ENCODE peak calls at places on chromosomes 13 and 19, in five cellular contexts. One of them, this sample, is unnamed.

GRCh38 chr13:34943675-34944634 is 1.9 kb downstream of the NBEA start:
- DNase-seq in foreskin keratinocyte: no peak
- DNase-seq in bronchial epithelial cell: no peak
- DNase-seq in pancreas: no peak
- DNase-seq in nephron progenitor cell: no peak
- DNase-seq in this sample: no peak

GRCh38 chr13:79492313-79492798 is 11.4 kb downstream of the NDFIP2 start:
- DNase-seq in nephron progenitor cell: no peak
- DNase-seq in foreskin keratinocyte: peak; percentile 77
- DNase-seq in bronchial epithelial cell: peak; percentile 62
- DNase-seq in pancreas: no peak
- DNase-seq in this sample: no peak

GRCh38 chr19:49875801-49876421 is 1.2 kb downstream of the AKT1S1 start:
- DNase-seq in nephron progenitor cell: peak; percentile 75
- DNase-seq in pancreas: peak; percentile 79
- DNase-seq in foreskin keratinocyte: no peak
- DNase-seq in bronchial epithelial cell: no peak
- DNase-seq in this sample: peak; percentile 58

GRCh38 chr13:40345149-40345514 is 321.3 kb downstream of the FOXO1 start:
- DNase-seq in nephron progenitor cell: no peak
- DNase-seq in foreskin keratinocyte: no peak
- DNase-seq in bronchial epithelial cell: no peak
- DNase-seq in pancreas: no peak
- DNase-seq in this sample: no peak

GRCh38 chr19:39263912-39264305 is 4.3 kb upstream of the IFNL2 start:
- DNase-seq in bronchial epithelial cell: no peak
- DNase-seq in nephron progenitor cell: no peak
- DNase-seq in pancreas: peak; percentile 56
- DNase-seq in foreskin keratinocyte: no peak
- DNase-seq in this sample: no peak

GRCh38 chr19:38307076-38307475 is 3.0 kb downstream of the C19orf33 start:
- DNase-seq in nephron progenitor cell: no peak
- DNase-seq in foreskin keratinocyte: no peak
- DNase-seq in pancreas: no peak
- DNase-seq in bronchial epithelial cell: no peak
- DNase-seq in this sample: no peak

GRCh38 chr13:33494596-33495214 is 209.2 kb upstream of the STARD13 start:
- DNase-seq in bronchial epithelial cell: peak; percentile 91
- DNase-seq in nephron progenitor cell: no peak
- DNase-seq in pancreas: no peak
- DNase-seq in foreskin keratinocyte: peak; percentile 83
- DNase-seq in this sample: peak; percentile 52

GRCh38 chr13:107067381-107067780 is 499.4 kb upstream of the ARGLU1 start:
- DNase-seq in bronchial epithelial cell: no peak
- DNase-seq in nephron progenitor cell: no peak
- DNase-seq in foreskin keratinocyte: no peak
- DNase-seq in pancreas: no peak
- DNase-seq in this sample: no peak

GRCh38 chr13:99605417-99606321 is 104.4 kb downstream of the TM9SF2 start:
- DNase-seq in bronchial epithelial cell: peak; percentile 49
- DNase-seq in nephron progenitor cell: peak; percentile 29
- DNase-seq in foreskin keratinocyte: peak; percentile 54
- DNase-seq in pancreas: peak; percentile 75
- DNase-seq in this sample: peak; percentile 46

GRCh38 chr19:44260343-44260681 is 626 bp downstream of the ZNF233 start:
- DNase-seq in bronchial epithelial cell: no peak
- DNase-seq in nephron progenitor cell: no peak
- DNase-seq in pancreas: no peak
- DNase-seq in foreskin keratinocyte: no peak
- DNase-seq in this sample: no peak

GRCh38 chr19:41217741-41218140 is 1.3 kb upstream of the AXL start:
- DNase-seq in pancreas: no peak
- DNase-seq in bronchial epithelial cell: no peak
- DNase-seq in foreskin keratinocyte: no peak
- DNase-seq in nephron progenitor cell: no peak
- DNase-seq in this sample: no peak

GRCh38 chr13:44117351-44117750 is 237.6 kb downstream of the LACC1 start:
- DNase-seq in pancreas: no peak
- DNase-seq in nephron progenitor cell: no peak
- DNase-seq in bronchial epithelial cell: no peak
- DNase-seq in foreskin keratinocyte: no peak
- DNase-seq in this sample: no peak

GRCh38 chr13:78398743-78399410 is 204.5 kb downstream of the POU4F1 start:
- DNase-seq in foreskin keratinocyte: no peak
- DNase-seq in bronchial epithelial cell: no peak
- DNase-seq in pancreas: no peak
- DNase-seq in nephron progenitor cell: no peak
- DNase-seq in this sample: no peak

GRCh38 chr13:66409542-66409941 is 820.6 kb downstream of the PCDH9 start:
- DNase-seq in pancreas: no peak
- DNase-seq in foreskin keratinocyte: no peak
- DNase-seq in nephron progenitor cell: no peak
- DNase-seq in bronchial epithelial cell: no peak
- DNase-seq in this sample: no peak

GRCh38 chr13:80654638-80655249 is 313.8 kb upstream of the SPRY2 start:
- DNase-seq in nephron progenitor cell: no peak
- DNase-seq in pancreas: peak; percentile 65
- DNase-seq in bronchial epithelial cell: no peak
- DNase-seq in foreskin keratinocyte: peak; percentile 7
- DNase-seq in this sample: no peak

GRCh38 chr19:6276447-6276846 is 3.3 kb downstream of the MLLT1 start:
- DNase-seq in nephron progenitor cell: no peak
- DNase-seq in foreskin keratinocyte: no peak
- DNase-seq in pancreas: no peak
- DNase-seq in bronchial epithelial cell: no peak
- DNase-seq in this sample: no peak

GRCh38 chr13:30037766-30038165 is 187.3 kb upstream of the UBL3 start:
- DNase-seq in nephron progenitor cell: no peak
- DNase-seq in bronchial epithelial cell: no peak
- DNase-seq in foreskin keratinocyte: no peak
- DNase-seq in pancreas: no peak
- DNase-seq in this sample: no peak

GRCh38 chr19:37907735-37908066 is 693 bp downstream of the SIPA1L3 start:
- DNase-seq in nephron progenitor cell: no peak
- DNase-seq in foreskin keratinocyte: no peak
- DNase-seq in bronchial epithelial cell: no peak
- DNase-seq in pancreas: no peak
- DNase-seq in this sample: no peak

GRCh38 chr19:22623841-22624221 is 10.3 kb upstream of the ZNF492 start:
- DNase-seq in nephron progenitor cell: no peak
- DNase-seq in foreskin keratinocyte: no peak
- DNase-seq in bronchial epithelial cell: no peak
- DNase-seq in pancreas: no peak
- DNase-seq in this sample: no peak

GRCh38 chr19:52086481-52086880 is 9.1 kb downstream of the ZNF841 start:
- DNase-seq in foreskin keratinocyte: peak; percentile 25
- DNase-seq in bronchial epithelial cell: peak; percentile 79
- DNase-seq in nephron progenitor cell: no peak
- DNase-seq in pancreas: no peak
- DNase-seq in this sample: no peak

GRCh38 chr19:1026189-1027019 is at the start of gene CNN2:
- DNase-seq in pancreas: peak; percentile 89
- DNase-seq in bronchial epithelial cell: peak; percentile 38
- DNase-seq in nephron progenitor cell: peak; percentile 88
- DNase-seq in foreskin keratinocyte: peak; percentile 60
- DNase-seq in this sample: peak; percentile 84

GRCh38 chr19:45147835-45148676 is 12.7 kb downstream of the NKPD1 start:
- DNase-seq in bronchial epithelial cell: no peak
- DNase-seq in nephron progenitor cell: no peak
- DNase-seq in pancreas: no peak
- DNase-seq in foreskin keratinocyte: no peak
- DNase-seq in this sample: no peak

GRCh38 chr13:71634605-71635443 is 232.2 kb downstream of the DACH1 start:
- DNase-seq in bronchial epithelial cell: no peak
- DNase-seq in pancreas: no peak
- DNase-seq in nephron progenitor cell: no peak
- DNase-seq in foreskin keratinocyte: no peak
- DNase-seq in this sample: no peak
- TF ChIP-seq CTCF in bronchial epithelial cell: no peak
- TF ChIP-seq CTCF in pancreas: no peak
- TF ChIP-seq CTCF in nephron progenitor cell: no peak
- TF ChIP-seq CTCF in foreskin keratinocyte: no peak
- TF ChIP-seq CTCF in this sample: no peak

DNA sequence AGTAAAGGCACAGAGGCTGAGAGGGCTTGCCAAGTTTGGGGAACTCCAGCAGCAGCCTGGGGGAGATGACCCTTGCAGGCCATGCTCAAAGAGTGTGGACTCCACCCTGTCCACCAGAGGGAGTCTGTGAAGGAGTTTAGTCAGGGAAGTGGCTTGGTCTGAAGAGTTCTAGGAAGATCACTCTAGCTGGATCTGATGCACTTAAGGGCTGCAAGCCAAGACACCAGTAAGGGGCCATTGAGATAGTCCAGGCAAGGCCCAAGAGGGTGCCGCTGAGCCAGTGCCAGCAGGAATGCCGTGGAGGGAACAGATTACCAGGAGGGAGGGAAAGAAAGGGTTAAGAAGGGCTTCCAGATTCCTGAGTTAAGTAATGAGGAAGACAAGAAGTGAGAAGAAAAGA is 68.7 kb downstream of the ZAR1L start:
- DNase-seq in pancreas: no peak
- DNase-seq in foreskin keratinocyte: peak; percentile 45
- DNase-seq in bronchial epithelial cell: peak; percentile 60
- DNase-seq in nephron progenitor cell: peak; percentile 62
- DNase-seq in this sample: peak; percentile 77
- TF ChIP-seq CTCF in pancreas: peak; percentile 59
- TF ChIP-seq CTCF in foreskin keratinocyte: peak; percentile 66
- TF ChIP-seq CTCF in bronchial epithelial cell: peak; percentile 90
- TF ChIP-seq CTCF in nephron progenitor cell: peak; percentile 66
- TF ChIP-seq CTCF in this sample: peak; percentile 87

GRCh38 chr19:56108447-56109195 is 12.5 kb downstream of the ZNF787 start:
- DNase-seq in nephron progenitor cell: no peak
- DNase-seq in pancreas: peak; percentile 69
- DNase-seq in foreskin keratinocyte: no peak
- DNase-seq in bronchial epithelial cell: no peak
- DNase-seq in this sample: no peak
- TF ChIP-seq CTCF in nephron progenitor cell: no peak
- TF ChIP-seq CTCF in pancreas: no peak
- TF ChIP-seq CTCF in foreskin keratinocyte: no peak
- TF ChIP-seq CTCF in bronchial epithelial cell: no peak
- TF ChIP-seq CTCF in this sample: no peak

GRCh38 chr19:2957160-2957559 is 12.4 kb upstream of the ZNF77 start:
- DNase-seq in nephron progenitor cell: no peak
- DNase-seq in foreskin keratinocyte: no peak
- DNase-seq in bronchial epithelial cell: no peak
- DNase-seq in pancreas: no peak
- DNase-seq in this sample: no peak

GRCh38 chr19:2950286-2951124 is 5.7 kb upstream of the ZNF77 start:
- DNase-seq in bronchial epithelial cell: peak; percentile 98
- DNase-seq in nephron progenitor cell: peak; percentile 100
- DNase-seq in foreskin keratinocyte: peak; percentile 97
- DNase-seq in pancreas: peak; percentile 100
- DNase-seq in this sample: peak; percentile 100

GRCh38 chr19:2949939-2950285 is 5.1 kb upstream of the ZNF77 start:
- DNase-seq in foreskin keratinocyte: no peak
- DNase-seq in pancreas: no peak
- DNase-seq in nephron progenitor cell: peak; percentile 18
- DNase-seq in bronchial epithelial cell: peak; percentile 21
- DNase-seq in this sample: peak; percentile 82

DNA sequence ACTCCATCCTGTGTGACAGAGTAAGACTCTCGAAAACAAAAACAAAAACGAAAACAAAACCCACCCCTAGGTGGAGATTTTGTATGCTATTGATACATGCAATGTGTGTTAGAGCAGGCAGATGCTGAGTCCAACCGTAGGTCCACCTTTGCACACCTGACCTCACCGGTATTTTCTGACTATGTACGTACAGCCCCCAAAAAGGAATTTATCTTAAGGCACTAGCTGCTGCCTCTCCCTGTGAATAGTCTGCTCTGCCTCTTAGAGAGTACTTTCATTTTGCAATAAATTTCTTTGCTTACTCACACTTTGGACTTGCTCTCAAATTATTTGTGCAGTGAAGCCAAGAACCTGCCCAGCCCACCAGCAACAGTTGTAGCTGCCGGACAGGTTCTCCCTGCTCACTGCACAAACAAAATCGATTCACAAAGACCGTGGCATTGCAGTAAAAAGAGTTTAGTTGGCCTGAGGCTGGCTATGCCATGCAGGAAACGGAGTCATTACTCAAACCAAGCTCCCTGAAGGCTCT is 8.2 kb upstream of the ZNF77 start:
- DNase-seq in foreskin keratinocyte: peak; percentile 76
- DNase-seq in pancreas: no peak
- DNase-seq in bronchial epithelial cell: peak; percentile 91
- DNase-seq in nephron progenitor cell: no peak
- DNase-seq in this sample: no peak
- TF ChIP-seq CTCF in foreskin keratinocyte: peak; percentile 31
- TF ChIP-seq CTCF in pancreas: no peak
- TF ChIP-seq CTCF in bronchial epithelial cell: peak; percentile 43
- TF ChIP-seq CTCF in nephron progenitor cell: no peak
- TF ChIP-seq CTCF in this sample: no peak

GRCh38 chr19:55830656-55831055 is 1.1 kb downstream of the NLRP11 start:
- DNase-seq in pancreas: no peak
- DNase-seq in bronchial epithelial cell: no peak
- DNase-seq in nephron progenitor cell: no peak
- DNase-seq in foreskin keratinocyte: no peak
- DNase-seq in this sample: no peak
- TF ChIP-seq CTCF in pancreas: no peak
- TF ChIP-seq CTCF in bronchial epithelial cell: no peak
- TF ChIP-seq CTCF in nephron progenitor cell: no peak
- TF ChIP-seq CTCF in foreskin keratinocyte: no peak
- TF ChIP-seq CTCF in this sample: no peak

GRCh38 chr19:42594617-42595489 is at the start of gene CEACAM8:
- DNase-seq in foreskin keratinocyte: no peak
- DNase-seq in bronchial epithelial cell: no peak
- DNase-seq in nephron progenitor cell: no peak
- DNase-seq in pancreas: no peak
- DNase-seq in this sample: no peak
- TF ChIP-seq CTCF in foreskin keratinocyte: no peak
- TF ChIP-seq CTCF in bronchial epithelial cell: no peak
- TF ChIP-seq CTCF in nephron progenitor cell: no peak
- TF ChIP-seq CTCF in pancreas: no peak
- TF ChIP-seq CTCF in this sample: no peak

This sample was measured in endothelial cell.